ENCODE peak calls at places on chromosomes 12 and 14, in nine cellular contexts. N is GM06990, V is T follicular helper cell, Q is NCI-H748 treated with DMSO at 0.1 percent for 48 hours, G is psoas muscle, J is NCI-H1092 treated with DMSO at 0.1 percent for 48 hours, W is pancreas, Z is anterior cingulate cortex, S is renal cortical epithelial cell. A is an unnamed sample.
A peak's percentile ranks its signal among the peaks of the same experiment; 100 is the strongest.

GRCh38 chr12:75859868-75860267 is 171.7 kb downstream of the PHLDA1 start:
- DNase-seq in Z (no peak), G (no peak), J (no peak), S (no peak), W (no peak), Q (no peak), N (no peak), V (no peak), A (no peak)

GRCh38 chr12:12214635-12215131 is 52.2 kb downstream of the LRP6 start:
- DNase-seq in G (no peak), N (no peak), S (peak; percentile 35), V (no peak), Q (no peak), W (no peak), Z (no peak), J (no peak), A (peak; percentile 46)

GRCh38 chr14:105891631-105892452 is 365.5 kb downstream of the TMEM121 start:
- DNase-seq in N (no peak), J (no peak), Q (no peak), S (no peak), W (no peak), Z (no peak), V (no peak), G (peak; percentile 29), A (no peak)

GRCh38 chr12:48197967-48198618 is 5.0 kb downstream of the OR10AD1 start:
- DNase-seq in Z (peak; percentile 93), G (peak; percentile 99), W (peak; percentile 96), N (peak; percentile 88), S (peak; percentile 91), J (peak; percentile 100), V (peak; percentile 82), Q (peak; percentile 81), A (peak; percentile 97)

GRCh38 chr14:21061347-21061668 is 3.7 kb downstream of the RNASE8 start:
- DNase-seq in Z (no peak), J (no peak), W (no peak), S (no peak), G (no peak), V (no peak), Q (no peak), N (no peak), A (no peak)

GRCh38 chr14:37246427-37246829 is 48.7 kb downstream of the MIPOL1 start:
- DNase-seq in N (no peak), S (peak; percentile 63), W (no peak), Z (no peak), G (no peak), J (peak; percentile 77), V (no peak), Q (peak; percentile 92), A (peak; percentile 33)

GRCh38 chr12:110780448-110780847 is 37.8 kb upstream of the PPP1CC start:
- DNase-seq in Z (no peak), W (no peak), G (no peak), N (no peak), S (no peak), J (no peak), V (peak; percentile 31), Q (no peak), A (no peak)

GRCh38 chr14:104288272-104288671 is 149.9 kb downstream of the KIF26A start:
- DNase-seq in Z (no peak), G (peak; percentile 22), W (no peak), V (no peak), J (no peak), N (no peak), Q (no peak), S (no peak), A (no peak)

GRCh38 chr14:105076296-105076804 is 11.1 kb upstream of the GPR132 start:
- DNase-seq in N (no peak), G (no peak), W (no peak), S (no peak), J (no peak), Q (no peak), Z (no peak), V (no peak), A (no peak)

GRCh38 chr14:90412058-90412457 is 15.2 kb downstream of the CALM1 start:
- DNase-seq in S (no peak), N (no peak), V (no peak), G (no peak), J (no peak), W (no peak), Q (no peak), Z (no peak), A (no peak)

GRCh38 chr12:93803408-93803807 is 126.2 kb downstream of the CRADD start:
- DNase-seq in Q (no peak), W (no peak), Z (no peak), S (peak; percentile 80), G (no peak), V (no peak), N (no peak), J (no peak), A (no peak)

A was measured in GM12865.